ENCODE peak calls at places on chromosomes 2 and 18, in seven cellular contexts. One of them, this sample, is unnamed.

GRCh38 chr2:86047575-86048382 is 57.9 kb downstream of the POLR1A start:
- DNase-seq in nephron progenitor cell: no peak
- DNase-seq in GM13977: no peak
- DNase-seq in progenitor cell of endocrine pancreas: no peak
- DNase-seq in Peyer's patch: no peak
- DNase-seq in activated effector memory CD4-positive, alpha-beta T cell treated with Interleukin-2 at 50 U/mL for 16 hours: no peak
- DNase-seq in kidney: no peak
- DNase-seq in this sample: no peak

GRCh38 chr18:79583426-79583825 is 96.2 kb upstream of the CTDP1 start:
- DNase-seq in nephron progenitor cell: no peak
- DNase-seq in GM13977: no peak
- DNase-seq in progenitor cell of endocrine pancreas: no peak
- DNase-seq in Peyer's patch: peak; percentile 30
- DNase-seq in activated effector memory CD4-positive, alpha-beta T cell treated with Interleukin-2 at 50 U/mL for 16 hours: no peak
- DNase-seq in kidney: peak; percentile 52
- DNase-seq in this sample: no peak

GRCh38 chr18:76670564-76671288 is 151.6 kb upstream of the ZNF236 start:
- DNase-seq in nephron progenitor cell: no peak
- DNase-seq in GM13977: no peak
- DNase-seq in progenitor cell of endocrine pancreas: no peak
- DNase-seq in Peyer's patch: no peak
- DNase-seq in activated effector memory CD4-positive, alpha-beta T cell treated with Interleukin-2 at 50 U/mL for 16 hours: no peak
- DNase-seq in kidney: no peak
- DNase-seq in this sample: no peak

GRCh38 chr2:55019547-55020258 is 30.5 kb downstream of the RTN4 start:
- DNase-seq in nephron progenitor cell: no peak
- DNase-seq in GM13977: no peak
- DNase-seq in progenitor cell of endocrine pancreas: no peak
- DNase-seq in Peyer's patch: no peak
- DNase-seq in activated effector memory CD4-positive, alpha-beta T cell treated with Interleukin-2 at 50 U/mL for 16 hours: no peak
- DNase-seq in kidney: no peak
- DNase-seq in this sample: peak; percentile 85

GRCh38 chr2:190696792-190697398 is 48.0 kb downstream of the NAB1 start:
- DNase-seq in nephron progenitor cell: no peak
- DNase-seq in GM13977: no peak
- DNase-seq in progenitor cell of endocrine pancreas: no peak
- DNase-seq in Peyer's patch: no peak
- DNase-seq in activated effector memory CD4-positive, alpha-beta T cell treated with Interleukin-2 at 50 U/mL for 16 hours: no peak
- DNase-seq in kidney: no peak
- DNase-seq in this sample: no peak

GRCh38 chr2:218010116-218010837 is 7.5 kb upstream of the TNS1 start:
- DNase-seq in nephron progenitor cell: peak; percentile 73
- DNase-seq in GM13977: peak; percentile 83
- DNase-seq in progenitor cell of endocrine pancreas: peak; percentile 49
- DNase-seq in Peyer's patch: peak; percentile 58
- DNase-seq in activated effector memory CD4-positive, alpha-beta T cell treated with Interleukin-2 at 50 U/mL for 16 hours: peak; percentile 4
- DNase-seq in kidney: no peak
- DNase-seq in this sample: peak; percentile 5

GRCh38 chr18:77144451-77145118 is 12.0 kb upstream of the MBP start:
- DNase-seq in nephron progenitor cell: no peak
- DNase-seq in GM13977: no peak
- DNase-seq in progenitor cell of endocrine pancreas: no peak
- DNase-seq in Peyer's patch: no peak
- DNase-seq in activated effector memory CD4-positive, alpha-beta T cell treated with Interleukin-2 at 50 U/mL for 16 hours: no peak
- DNase-seq in kidney: no peak
- DNase-seq in this sample: no peak

GRCh38 chr18:68316636-68317035 is 398.3 kb downstream of the TMX3 start:
- DNase-seq in nephron progenitor cell: no peak
- DNase-seq in GM13977: no peak
- DNase-seq in progenitor cell of endocrine pancreas: no peak
- DNase-seq in Peyer's patch: no peak
- DNase-seq in activated effector memory CD4-positive, alpha-beta T cell treated with Interleukin-2 at 50 U/mL for 16 hours: no peak
- DNase-seq in kidney: no peak
- DNase-seq in this sample: peak; percentile 39

GRCh38 chr2:190547914-190548313 is 13.4 kb upstream of the NEMP2 start:
- DNase-seq in nephron progenitor cell: no peak
- DNase-seq in GM13977: no peak
- DNase-seq in progenitor cell of endocrine pancreas: no peak
- DNase-seq in Peyer's patch: no peak
- DNase-seq in activated effector memory CD4-positive, alpha-beta T cell treated with Interleukin-2 at 50 U/mL for 16 hours: no peak
- DNase-seq in kidney: no peak
- DNase-seq in this sample: no peak

GRCh38 chr2:65413106-65413505 is 19.3 kb downstream of the SPRED2 start:
- DNase-seq in nephron progenitor cell: no peak
- DNase-seq in GM13977: no peak
- DNase-seq in progenitor cell of endocrine pancreas: no peak
- DNase-seq in Peyer's patch: no peak
- DNase-seq in activated effector memory CD4-positive, alpha-beta T cell treated with Interleukin-2 at 50 U/mL for 16 hours: no peak
- DNase-seq in kidney: no peak
- DNase-seq in this sample: no peak

GRCh38 chr2:133177196-133177595 is 391.1 kb downstream of the NCKAP5 start:
- DNase-seq in nephron progenitor cell: no peak
- DNase-seq in GM13977: no peak
- DNase-seq in progenitor cell of endocrine pancreas: no peak
- DNase-seq in Peyer's patch: no peak
- DNase-seq in activated effector memory CD4-positive, alpha-beta T cell treated with Interleukin-2 at 50 U/mL for 16 hours: no peak
- DNase-seq in kidney: no peak
- DNase-seq in this sample: no peak

GRCh38 chr2:16037808-16038457 is 97.6 kb downstream of the MYCN start:
- DNase-seq in nephron progenitor cell: peak; percentile 45
- DNase-seq in GM13977: no peak
- DNase-seq in progenitor cell of endocrine pancreas: no peak
- DNase-seq in Peyer's patch: no peak
- DNase-seq in activated effector memory CD4-positive, alpha-beta T cell treated with Interleukin-2 at 50 U/mL for 16 hours: no peak
- DNase-seq in kidney: no peak
- DNase-seq in this sample: no peak

GRCh38 chr2:121173112-121173511 is 111.9 kb downstream of the TFCP2L1 start:
- DNase-seq in nephron progenitor cell: no peak
- DNase-seq in GM13977: no peak
- DNase-seq in progenitor cell of endocrine pancreas: no peak
- DNase-seq in Peyer's patch: no peak
- DNase-seq in activated effector memory CD4-positive, alpha-beta T cell treated with Interleukin-2 at 50 U/mL for 16 hours: no peak
- DNase-seq in kidney: no peak
- DNase-seq in this sample: no peak

GRCh38 chr2:175734679-175735078 is 267.4 kb downstream of the LNPK start:
- DNase-seq in nephron progenitor cell: peak; percentile 5
- DNase-seq in GM13977: no peak
- DNase-seq in progenitor cell of endocrine pancreas: no peak
- DNase-seq in Peyer's patch: no peak
- DNase-seq in activated effector memory CD4-positive, alpha-beta T cell treated with Interleukin-2 at 50 U/mL for 16 hours: no peak
- DNase-seq in kidney: peak; percentile 73
- DNase-seq in this sample: no peak

GRCh38 chr18:23540867-23541266 is 37.6 kb downstream of the RMC1 start:
- DNase-seq in nephron progenitor cell: no peak
- DNase-seq in GM13977: peak; percentile 25
- DNase-seq in progenitor cell of endocrine pancreas: no peak
- DNase-seq in Peyer's patch: no peak
- DNase-seq in activated effector memory CD4-positive, alpha-beta T cell treated with Interleukin-2 at 50 U/mL for 16 hours: no peak
- DNase-seq in kidney: no peak
- DNase-seq in this sample: peak; percentile 99

GRCh38 chr2:2581331-2582159 is 250.5 kb upstream of the MYT1L start:
- DNase-seq in nephron progenitor cell: no peak
- DNase-seq in GM13977: no peak
- DNase-seq in progenitor cell of endocrine pancreas: no peak
- DNase-seq in Peyer's patch: peak; percentile 36
- DNase-seq in activated effector memory CD4-positive, alpha-beta T cell treated with Interleukin-2 at 50 U/mL for 16 hours: no peak
- DNase-seq in kidney: no peak
- DNase-seq in this sample: no peak

GRCh38 chr18:10499230-10499629 is 26.6 kb upstream of the NAPG start:
- DNase-seq in nephron progenitor cell: no peak
- DNase-seq in GM13977: no peak
- DNase-seq in progenitor cell of endocrine pancreas: no peak
- DNase-seq in Peyer's patch: no peak
- DNase-seq in activated effector memory CD4-positive, alpha-beta T cell treated with Interleukin-2 at 50 U/mL for 16 hours: no peak
- DNase-seq in kidney: no peak
- DNase-seq in this sample: peak; percentile 53

GRCh38 chr18:76937597-76937996 is 115.2 kb downstream of the ZNF236 start:
- DNase-seq in nephron progenitor cell: no peak
- DNase-seq in GM13977: no peak
- DNase-seq in progenitor cell of endocrine pancreas: no peak
- DNase-seq in Peyer's patch: no peak
- DNase-seq in activated effector memory CD4-positive, alpha-beta T cell treated with Interleukin-2 at 50 U/mL for 16 hours: no peak
- DNase-seq in kidney: no peak
- DNase-seq in this sample: no peak

GRCh38 chr18:25103468-25104155 is 248.4 kb downstream of the ZNF521 start:
- DNase-seq in nephron progenitor cell: no peak
- DNase-seq in GM13977: no peak
- DNase-seq in progenitor cell of endocrine pancreas: no peak
- DNase-seq in Peyer's patch: no peak
- DNase-seq in activated effector memory CD4-positive, alpha-beta T cell treated with Interleukin-2 at 50 U/mL for 16 hours: no peak
- DNase-seq in kidney: no peak
- DNase-seq in this sample: peak; percentile 22